ENCODE peak calls at places on chromosome 10, in eight cellular contexts. D is breast epithelium, I is small intestine, F is astrocyte, C is HepG2, P is right cardiac atrium, Y is lower lobe of right lung, A is PC-9. O is an unnamed sample.

GRCh38 chr10:340646-341045 is 205.4 kb downstream of the ZMYND11 start:
- DNase-seq in P (no peak), C (no peak), Y (no peak), F (no peak), A (no peak), D (no peak), I (no peak), O (no peak)

GRCh38 chr10:52217531-52217930 is 96.5 kb upstream of the DKK1 start:
- DNase-seq in Y (no peak), F (no peak), P (no peak), I (no peak), A (no peak), C (no peak), D (no peak), O (no peak)

GRCh38 chr10:6211341-6212265 is 8.9 kb downstream of the PFKFB3 start:
- DNase-seq in P (peak; percentile 81), F (peak; percentile 52), A (no peak), D (no peak), I (no peak), Y (no peak), C (no peak), O (no peak)

GRCh38 chr10:71561003-71561577 is 158.5 kb downstream of the C10orf105 start:
- DNase-seq in Y (no peak), F (no peak), C (no peak), I (peak; percentile 9), D (no peak), A (no peak), P (no peak), O (no peak)

GRCh38 chr10:110388682-110389052 is 83.9 kb upstream of the SMNDC1 start:
- DNase-seq in F (no peak), C (no peak), D (no peak), P (no peak), I (no peak), Y (no peak), A (no peak), O (no peak)

GRCh38 chr10:132711618-132712051 is 74.3 kb downstream of the NKX6-2 start:
- DNase-seq in Y (peak; percentile 30), C (no peak), A (no peak), F (no peak), I (no peak), P (peak; percentile 24), D (no peak), O (no peak)

GRCh38 chr10:10313099-10313875 is 704.4 kb upstream of the CELF2 start:
- DNase-seq in C (no peak), I (peak; percentile 58), F (peak; percentile 15), P (no peak), A (no peak), D (no peak), Y (no peak), O (no peak)

GRCh38 chr10:71748671-71749191 is 24.6 kb downstream of the VSIR start:
- DNase-seq in A (no peak), C (no peak), F (no peak), I (peak; percentile 74), D (no peak), Y (peak; percentile 86), P (peak; percentile 94), O (peak; percentile 79)

GRCh38 chr10:13790196-13790595 is 203.4 kb downstream of the PRPF18 start:
- DNase-seq in I (no peak), D (no peak), A (no peak), Y (no peak), F (no peak), P (no peak), C (no peak), O (no peak)

GRCh38 chr10:119022846-119023552 is 6.5 kb upstream of the NANOS1 start:
- DNase-seq in I (no peak), D (no peak), A (peak; percentile 50), P (no peak), Y (no peak), C (no peak), F (peak; percentile 59), O (no peak)

GRCh38 chr10:122796796-122797195 is 48.9 kb downstream of the CUZD1 start:
- DNase-seq in F (no peak), P (no peak), A (no peak), Y (no peak), C (no peak), I (no peak), D (no peak), O (no peak)

GRCh38 chr10:86440874-86441838 is 74.6 kb upstream of the GRID1 start:
- DNase-seq in I (peak; percentile 65), C (peak; percentile 99), D (no peak), Y (no peak), P (no peak), F (peak; percentile 88), A (no peak), O (no peak)

GRCh38 chr10:124338276-124338915 is 80.3 kb downstream of the OAT start:
- DNase-seq in Y (no peak), D (no peak), A (no peak), P (no peak), I (no peak), F (no peak), C (no peak), O (no peak)

GRCh38 chr10:70343712-70344111 is 38.7 kb downstream of the LRRC20 start:
- DNase-seq in C (no peak), D (no peak), P (no peak), I (no peak), Y (no peak), F (no peak), A (no peak), O (no peak)

GRCh38 chr10:121579656-121580055 is 18.6 kb downstream of the FGFR2 start:
- DNase-seq in P (no peak), F (no peak), C (no peak), Y (no peak), I (no peak), D (no peak), A (peak; percentile 38), O (no peak)

GRCh38 chr10:1422275-1422674 is 315.1 kb downstream of the ADARB2 start:
- DNase-seq in P (no peak), A (no peak), Y (no peak), F (no peak), I (no peak), D (no peak), C (no peak), O (no peak)

GRCh38 chr10:72642318-72642717 is 16.4 kb upstream of the MICU1 start:
- DNase-seq in P (no peak), D (no peak), C (no peak), I (no peak), F (no peak), A (no peak), Y (no peak), O (no peak)

GRCh38 chr10:9189448-9189847 is 1135.0 kb downstream of the GATA3 start:
- DNase-seq in C (no peak), F (no peak), A (no peak), P (no peak), D (no peak), Y (no peak), I (no peak), O (no peak)

GRCh38 chr10:69800109-69800508 is 1.6 kb upstream of the COL13A1 start:
- DNase-seq in F (peak; percentile 44), A (peak; percentile 49), Y (no peak), P (no peak), C (peak; percentile 65), I (peak; percentile 63), D (no peak), O (peak; percentile 62)

GRCh38 chr10:100826983-100827818 is 81.8 kb downstream of the PAX2 start:
- DNase-seq in C (no peak), P (peak; percentile 60), Y (no peak), I (peak; percentile 9), F (no peak), D (peak; percentile 52), A (no peak), O (peak; percentile 38)

GRCh38 chr10:100829933-100830727 is 82.6 kb upstream of the SLF2 start:
- DNase-seq in I (no peak), D (peak; percentile 47), F (no peak), P (no peak), Y (no peak), A (no peak), C (no peak), O (no peak)

GRCh38 chr10:100829103-100829870 is 83.5 kb upstream of the SLF2 start:
- DNase-seq in D (peak; percentile 9), A (no peak), Y (no peak), F (no peak), P (no peak), C (no peak), I (no peak), O (no peak)

GRCh38 chr10:100827819-100828743 is 82.7 kb downstream of the PAX2 start:
- DNase-seq in I (peak; percentile 5), P (peak; percentile 73), D (peak; percentile 57), A (peak; percentile 6), Y (no peak), C (no peak), F (no peak), O (peak; percentile 30)

GRCh38 chr10:100828744-100829102 is 83.3 kb downstream of the PAX2 start:
- DNase-seq in F (no peak), Y (no peak), I (peak; percentile 10), C (no peak), A (no peak), D (no peak), P (no peak), O (no peak)
- H3K27me3 ChIP-seq in F (peaks cover 85% of the 10 kb centered on the region), Y (peaks cover 94% of the 10 kb centered on the region), I (peaks cover 73% of the 10 kb centered on the region), C (peaks cover 16% of the 10 kb centered on the region), A (peaks cover 12% of the 10 kb centered on the region), D (peaks cover 80% of the 10 kb centered on the region), P (no peaks in the 10 kb centered on the region), O (peaks cover 67% of the 10 kb centered on the region)

DNA sequence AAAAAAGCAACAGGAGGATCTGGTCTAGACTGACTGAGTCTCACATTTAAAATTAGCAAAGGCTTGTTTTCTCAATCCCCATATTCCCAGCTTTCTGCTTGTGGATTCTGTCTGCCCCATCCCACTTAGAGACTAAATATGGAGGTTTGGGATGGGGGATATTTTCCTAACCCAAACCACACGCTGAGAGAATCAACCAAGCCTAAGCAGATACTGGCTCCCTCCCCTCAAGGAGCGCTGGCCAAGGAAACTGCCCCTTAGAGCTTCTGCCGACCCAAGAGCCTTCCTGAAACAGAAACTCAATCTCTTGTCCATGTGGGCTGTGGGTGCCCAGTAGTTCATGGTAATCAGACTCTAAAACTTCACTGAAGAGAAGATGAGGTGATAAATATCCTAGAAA is 3.9 kb downstream of the FFAR4 start:
- DNase-seq in A (no peak), I (no peak), P (no peak), F (no peak), D (no peak), Y (no peak), C (no peak), O (no peak)
- H3K27me3 ChIP-seq in A (no peaks in the 10 kb centered on the region), I (peaks cover 24% of the 10 kb centered on the region), P (no peaks in the 10 kb centered on the region), F (peaks cover 83% of the 10 kb centered on the region), D (peaks cover 26% of the 10 kb centered on the region), Y (peaks cover 41% of the 10 kb centered on the region), C (peaks cover 4% of the 10 kb centered on the region), O (no peaks in the 10 kb centered on the region)

GRCh38 chr10:130479146-130479545 is 343.0 kb downstream of the GLRX3 start:
- DNase-seq in C (no peak), Y (no peak), D (no peak), F (no peak), I (no peak), P (no peak), A (no peak), O (no peak)
- H3K27me3 ChIP-seq in C (peaks cover 1% of the 10 kb centered on the region), Y (no peaks in the 10 kb centered on the region), D (peaks cover 39% of the 10 kb centered on the region), F (no peaks in the 10 kb centered on the region), I (no peaks in the 10 kb centered on the region), P (no peaks in the 10 kb centered on the region), A (no peaks in the 10 kb centered on the region), O (no peaks in the 10 kb centered on the region)

DNA sequence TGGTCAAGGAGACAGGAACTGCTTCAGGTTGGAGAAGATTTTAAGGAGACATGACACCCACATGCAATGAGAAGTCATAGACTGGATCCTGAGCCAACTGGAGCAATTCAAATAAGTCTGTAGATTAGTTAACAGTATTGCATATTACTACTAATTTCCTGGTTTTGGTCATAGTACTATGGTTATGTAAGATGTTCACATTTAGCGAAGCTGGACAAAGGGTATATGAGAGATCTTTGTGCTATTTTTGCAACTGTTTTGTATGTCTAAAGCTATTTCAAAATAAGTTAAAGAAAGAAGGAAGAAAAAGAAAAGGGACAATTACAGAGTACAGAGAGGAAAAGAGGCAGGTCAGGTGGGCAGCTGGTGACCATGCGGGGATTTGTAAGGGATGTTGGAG is 116.5 kb upstream of the SVIL start:
- DNase-seq in P (no peak), Y (no peak), I (no peak), C (no peak), A (no peak), D (no peak), F (no peak), O (no peak)
- H3K27me3 ChIP-seq in P (no peaks in the 10 kb centered on the region), Y (no peaks in the 10 kb centered on the region), I (peaks cover 4% of the 10 kb centered on the region), C (no peaks in the 10 kb centered on the region), A (no peaks in the 10 kb centered on the region), D (no peaks in the 10 kb centered on the region), F (peaks cover 9% of the 10 kb centered on the region), O (no peaks in the 10 kb centered on the region)

O was measured in colonic mucosa.